ENCODE peak calls at places on chromosomes 16 and 17, in ten cellular contexts. One of them, this sample, is unnamed.

GRCh38 chr16:66578596-66579531 is at the start of gene CMTM2:
- DNase-seq in DMS79: no peak
- DNase-seq in neural progenitor cell: no peak
- DNase-seq in hypothalamus: no peak
- DNase-seq in amniotic epithelial cell: no peak
- DNase-seq in ACHN: no peak
- DNase-seq in KG1: no peak
- DNase-seq in neural crest cell: no peak
- DNase-seq in stimulated activated CD8-positive, alpha-beta memory T cell treated with anti-CD3 and anti-CD28 coated beads, Interleukin-4, amount 100 ng/mL, for 4 hours: no peak
- DNase-seq in cardiac fibroblast: peak; percentile 8
- DNase-seq in this sample: peak; percentile 30

GRCh38 chr16:8756755-8757154 is 40.7 kb downstream of the TMEM186 start:
- DNase-seq in DMS79: no peak
- DNase-seq in neural progenitor cell: no peak
- DNase-seq in hypothalamus: no peak
- DNase-seq in amniotic epithelial cell: peak; percentile 21
- DNase-seq in ACHN: no peak
- DNase-seq in KG1: no peak
- DNase-seq in neural crest cell: no peak
- DNase-seq in stimulated activated CD8-positive, alpha-beta memory T cell treated with anti-CD3 and anti-CD28 coated beads, Interleukin-4, amount 100 ng/mL, for 4 hours: no peak
- DNase-seq in cardiac fibroblast: no peak
- DNase-seq in this sample: no peak

GRCh38 chr17:36198831-36199465 is 2.4 kb upstream of the CCL3L1 start:
- DNase-seq in DMS79: no peak
- DNase-seq in neural progenitor cell: no peak
- DNase-seq in hypothalamus: no peak
- DNase-seq in amniotic epithelial cell: no peak
- DNase-seq in ACHN: no peak
- DNase-seq in KG1: no peak
- DNase-seq in neural crest cell: no peak
- DNase-seq in stimulated activated CD8-positive, alpha-beta memory T cell treated with anti-CD3 and anti-CD28 coated beads, Interleukin-4, amount 100 ng/mL, for 4 hours: no peak
- DNase-seq in cardiac fibroblast: no peak
- DNase-seq in this sample: peak; percentile 9

GRCh38 chr17:51107666-51108227 is 12.9 kb downstream of the SPAG9 start:
- DNase-seq in DMS79: no peak
- DNase-seq in neural progenitor cell: no peak
- DNase-seq in hypothalamus: no peak
- DNase-seq in amniotic epithelial cell: peak; percentile 48
- DNase-seq in ACHN: no peak
- DNase-seq in KG1: no peak
- DNase-seq in neural crest cell: no peak
- DNase-seq in stimulated activated CD8-positive, alpha-beta memory T cell treated with anti-CD3 and anti-CD28 coated beads, Interleukin-4, amount 100 ng/mL, for 4 hours: no peak
- DNase-seq in cardiac fibroblast: peak; percentile 10
- DNase-seq in this sample: no peak

GRCh38 chr16:23709536-23709935 is 3.5 kb downstream of the ERN2 start:
- DNase-seq in DMS79: no peak
- DNase-seq in neural progenitor cell: no peak
- DNase-seq in hypothalamus: no peak
- DNase-seq in amniotic epithelial cell: no peak
- DNase-seq in ACHN: no peak
- DNase-seq in KG1: no peak
- DNase-seq in neural crest cell: no peak
- DNase-seq in stimulated activated CD8-positive, alpha-beta memory T cell treated with anti-CD3 and anti-CD28 coated beads, Interleukin-4, amount 100 ng/mL, for 4 hours: no peak
- DNase-seq in cardiac fibroblast: no peak
- DNase-seq in this sample: no peak

GRCh38 chr17:32486701-32487459 is at the start of gene CDK5R1:
- DNase-seq in DMS79: no peak
- DNase-seq in neural progenitor cell: peak; percentile 94
- DNase-seq in hypothalamus: peak; percentile 81
- DNase-seq in amniotic epithelial cell: peak; percentile 33
- DNase-seq in ACHN: peak; percentile 76
- DNase-seq in KG1: no peak
- DNase-seq in neural crest cell: peak; percentile 68
- DNase-seq in stimulated activated CD8-positive, alpha-beta memory T cell treated with anti-CD3 and anti-CD28 coated beads, Interleukin-4, amount 100 ng/mL, for 4 hours: peak; percentile 31
- DNase-seq in cardiac fibroblast: peak; percentile 72
- DNase-seq in this sample: peak; percentile 60

GRCh38 chr16:89009343-89010209 is 32.6 kb upstream of the CBFA2T3 start:
- DNase-seq in DMS79: no peak
- DNase-seq in neural progenitor cell: peak; percentile 77
- DNase-seq in hypothalamus: no peak
- DNase-seq in amniotic epithelial cell: peak; percentile 13
- DNase-seq in ACHN: peak; percentile 33
- DNase-seq in KG1: peak; percentile 18
- DNase-seq in neural crest cell: no peak
- DNase-seq in stimulated activated CD8-positive, alpha-beta memory T cell treated with anti-CD3 and anti-CD28 coated beads, Interleukin-4, amount 100 ng/mL, for 4 hours: no peak
- DNase-seq in cardiac fibroblast: peak; percentile 10
- DNase-seq in this sample: peak; percentile 21

GRCh38 chr17:37761065-37761464 is 16.2 kb upstream of the HNF1B start:
- DNase-seq in DMS79: no peak
- DNase-seq in neural progenitor cell: no peak
- DNase-seq in hypothalamus: no peak
- DNase-seq in amniotic epithelial cell: no peak
- DNase-seq in ACHN: no peak
- DNase-seq in KG1: no peak
- DNase-seq in neural crest cell: no peak
- DNase-seq in stimulated activated CD8-positive, alpha-beta memory T cell treated with anti-CD3 and anti-CD28 coated beads, Interleukin-4, amount 100 ng/mL, for 4 hours: no peak
- DNase-seq in cardiac fibroblast: no peak
- DNase-seq in this sample: no peak

GRCh38 chr17:71118039-71118438 is 948.7 kb downstream of the KCNJ2 start:
- DNase-seq in DMS79: no peak
- DNase-seq in neural progenitor cell: peak; percentile 47
- DNase-seq in hypothalamus: no peak
- DNase-seq in amniotic epithelial cell: peak; percentile 14
- DNase-seq in ACHN: peak; percentile 58
- DNase-seq in KG1: no peak
- DNase-seq in neural crest cell: no peak
- DNase-seq in stimulated activated CD8-positive, alpha-beta memory T cell treated with anti-CD3 and anti-CD28 coated beads, Interleukin-4, amount 100 ng/mL, for 4 hours: no peak
- DNase-seq in cardiac fibroblast: no peak
- DNase-seq in this sample: peak; percentile 26

GRCh38 chr17:48615963-48616718 is 1.0 kb upstream of the HOXB8 start:
- DNase-seq in DMS79: no peak
- DNase-seq in neural progenitor cell: no peak
- DNase-seq in hypothalamus: no peak
- DNase-seq in amniotic epithelial cell: peak; percentile 32
- DNase-seq in ACHN: no peak
- DNase-seq in KG1: no peak
- DNase-seq in neural crest cell: no peak
- DNase-seq in stimulated activated CD8-positive, alpha-beta memory T cell treated with anti-CD3 and anti-CD28 coated beads, Interleukin-4, amount 100 ng/mL, for 4 hours: no peak
- DNase-seq in cardiac fibroblast: no peak
- DNase-seq in this sample: no peak

GRCh38 chr16:11050954-11051353 is 106.6 kb downstream of the CLEC16A start:
- DNase-seq in DMS79: no peak
- DNase-seq in neural progenitor cell: no peak
- DNase-seq in hypothalamus: no peak
- DNase-seq in amniotic epithelial cell: no peak
- DNase-seq in ACHN: no peak
- DNase-seq in KG1: no peak
- DNase-seq in neural crest cell: no peak
- DNase-seq in stimulated activated CD8-positive, alpha-beta memory T cell treated with anti-CD3 and anti-CD28 coated beads, Interleukin-4, amount 100 ng/mL, for 4 hours: no peak
- DNase-seq in cardiac fibroblast: no peak
- DNase-seq in this sample: no peak

GRCh38 chr16:4892356-4893102 is 44.4 kb downstream of the PPL start:
- DNase-seq in DMS79: peak; percentile 59
- DNase-seq in neural progenitor cell: no peak
- DNase-seq in hypothalamus: no peak
- DNase-seq in amniotic epithelial cell: peak; percentile 18
- DNase-seq in ACHN: no peak
- DNase-seq in KG1: no peak
- DNase-seq in neural crest cell: no peak
- DNase-seq in stimulated activated CD8-positive, alpha-beta memory T cell treated with anti-CD3 and anti-CD28 coated beads, Interleukin-4, amount 100 ng/mL, for 4 hours: no peak
- DNase-seq in cardiac fibroblast: peak; percentile 79
- DNase-seq in this sample: peak; percentile 60

GRCh38 chr16:8355714-8356113 is 234.6 kb downstream of the TMEM114 start:
- DNase-seq in DMS79: no peak
- DNase-seq in neural progenitor cell: peak; percentile 52
- DNase-seq in hypothalamus: no peak
- DNase-seq in amniotic epithelial cell: no peak
- DNase-seq in ACHN: peak; percentile 22
- DNase-seq in KG1: no peak
- DNase-seq in neural crest cell: no peak
- DNase-seq in stimulated activated CD8-positive, alpha-beta memory T cell treated with anti-CD3 and anti-CD28 coated beads, Interleukin-4, amount 100 ng/mL, for 4 hours: no peak
- DNase-seq in cardiac fibroblast: no peak
- DNase-seq in this sample: no peak

GRCh38 chr17:6862822-6863221 is 31.3 kb upstream of the TEKT1 start:
- DNase-seq in DMS79: no peak
- DNase-seq in neural progenitor cell: no peak
- DNase-seq in hypothalamus: no peak
- DNase-seq in amniotic epithelial cell: peak; percentile 3
- DNase-seq in ACHN: no peak
- DNase-seq in KG1: no peak
- DNase-seq in neural crest cell: no peak
- DNase-seq in stimulated activated CD8-positive, alpha-beta memory T cell treated with anti-CD3 and anti-CD28 coated beads, Interleukin-4, amount 100 ng/mL, for 4 hours: no peak
- DNase-seq in cardiac fibroblast: no peak
- DNase-seq in this sample: no peak